ENCODE peak calls at places on chromosomes 4 and X, in six cellular contexts. O is activated gamma-delta T cell treated with Interleukin-2 at 50 U/mL for 16 hours; V is CD4-positive, alpha-beta T cell; G is heart left ventricle; F is HuH-7.5; C is activated CD4-positive, alpha-beta T cell treated with anti-CD3 and anti-CD28 coated beads for 24 hours. K is an unnamed sample.

GRCh38 chr4:13998850-13999249 is 371.3 kb upstream of the BOD1L1 start:
- DNase-seq in O (no peak), V (no peak), G (no peak), F (no peak), C (no peak), K (no peak)

GRCh38 chrX:144730486-144730885 is 516.8 kb upstream of the SPANXN1 start:
- DNase-seq in O (no peak), V (no peak), G (no peak), F (no peak), C (no peak), K (no peak)

GRCh38 chr4:64584125-64584524 is 174.9 kb upstream of the TECRL start:
- DNase-seq in O (no peak), V (no peak), G (no peak), F (no peak), C (no peak), K (no peak)

GRCh38 chrX:71292669-71293379 is 8.7 kb upstream of the ITGB1BP2 start:
- DNase-seq in O (no peak), V (no peak), G (no peak), F (no peak), C (no peak), K (no peak)

GRCh38 chr4:74400395-74400794 is 35.5 kb downstream of the EREG start:
- DNase-seq in O (no peak), V (no peak), G (no peak), F (no peak), C (no peak), K (no peak)

GRCh38 chr4:78058591-78059523 is 1.7 kb downstream of the FRAS1 start:
- DNase-seq in O (no peak), V (no peak), G (peak), F (peak), C (no peak), K (peak)

GRCh38 chr4:148770377-148770776 is 328.2 kb upstream of the NR3C2 start:
- DNase-seq in O (no peak), V (no peak), G (no peak), F (no peak), C (no peak), K (no peak)

GRCh38 chrX:138917781-138918180 is 206.3 kb upstream of the FGF13 start:
- DNase-seq in O (no peak), V (no peak), G (no peak), F (no peak), C (no peak), K (no peak)

GRCh38 chrX:34886011-34886410 is 56.6 kb upstream of the FAM47B start:
- DNase-seq in O (no peak), V (no peak), G (no peak), F (no peak), C (no peak), K (no peak)

GRCh38 chr4:36508390-36508789 is 227.0 kb downstream of the DTHD1 start:
- DNase-seq in O (no peak), V (no peak), G (no peak), F (no peak), C (no peak), K (no peak)

GRCh38 chr4:76697129-76697803 is 200.7 kb downstream of the SOWAHB start:
- DNase-seq in O (no peak), V (no peak), G (no peak), F (no peak), C (no peak), K (no peak)

GRCh38 chrX:117711774-117712173 is 404.8 kb downstream of the KLHL13 start:
- DNase-seq in O (no peak), V (no peak), G (no peak), F (no peak), C (no peak), K (no peak)